ENCODE peak calls at places on chromosomes 4 and X, in ten cellular contexts. I, R, Q, J, D, H, X, W, P and B are unnamed samples.

GRCh38 chrX:152306331-152306730 is 144.8 kb downstream of the GABRA3 start:
- DNase-seq in I (no peak), R (no peak), Q (no peak), J (no peak), D (no peak), H (no peak), X (no peak), W (no peak), P (no peak), B (no peak)

GRCh38 chr4:165355900-165356300 is 22.9 kb upstream of the CPE start:
- DNase-seq in I (peak), R (peak), Q (peak), J (peak), D (no peak), H (peak), X (peak), W (peak), P (peak), B (no peak)

GRCh38 chr4:94516999-94517398 is 65.3 kb downstream of the PDLIM5 start:
- DNase-seq in I (no peak), R (peak), Q (no peak), J (no peak), D (no peak), H (peak), X (no peak), W (no peak), P (no peak), B (no peak)

GRCh38 chrX:1582686-1583437 is 8.5 kb upstream of the AKAP17A start:
- DNase-seq in I (no peak), R (no peak), Q (no peak), J (no peak), D (peak), H (peak), X (no peak), W (peak), P (no peak), B (no peak)

GRCh38 chr4:81472249-81473085 is 760 bp upstream of the RASGEF1B start:
- DNase-seq in I (peak), R (no peak), Q (peak), J (peak), D (no peak), H (peak), X (peak), W (peak), P (peak), B (peak)

GRCh38 chrX:154748712-154749339 is 2.1 kb downstream of the GAB3 start:
- DNase-seq in I (peak), R (peak), Q (peak), J (peak), D (peak), H (peak), X (no peak), W (peak), P (peak), B (no peak)

GRCh38 chr4:72119946-72120345 is 88.1 kb downstream of the NPFFR2 start:
- DNase-seq in I (no peak), R (no peak), Q (no peak), J (no peak), D (no peak), H (no peak), X (no peak), W (no peak), P (no peak), B (no peak)

GRCh38 chr4:41751325-41752061 is 3.0 kb upstream of the PHOX2B start:
- DNase-seq in I (no peak), R (no peak), Q (no peak), J (no peak), D (no peak), H (no peak), X (no peak), W (no peak), P (no peak), B (no peak)

GRCh38 chr4:153676984-153677383 is 7.1 kb upstream of the TLR2 start:
- DNase-seq in I (peak), R (peak), Q (no peak), J (no peak), D (no peak), H (peak), X (no peak), W (no peak), P (no peak), B (peak)

GRCh38 chr4:528835-529234 is 29.8 kb downstream of the PIGG start:
- DNase-seq in I (no peak), R (no peak), Q (no peak), J (no peak), D (no peak), H (no peak), X (no peak), W (no peak), P (no peak), B (no peak)

GRCh38 chr4:11232004-11232403 is 196.7 kb downstream of the HS3ST1 start:
- DNase-seq in I (no peak), R (no peak), Q (no peak), J (no peak), D (no peak), H (no peak), X (no peak), W (no peak), P (no peak), B (no peak)

GRCh38 chrX:1466232-1466661 is 13.5 kb upstream of the ASMTL start:
- DNase-seq in I (no peak), R (no peak), Q (peak), J (peak), D (peak), H (no peak), X (no peak), W (no peak), P (peak), B (peak)

GRCh38 chrX:105869676-105870075 is 47.3 kb downstream of the NRK start:
- DNase-seq in I (peak), R (peak), Q (no peak), J (no peak), D (no peak), H (no peak), X (no peak), W (no peak), P (no peak), B (peak)

GRCh38 chrX:120378570-120378969 is 16.7 kb downstream of the ATP1B4 start:
- DNase-seq in I (no peak), R (no peak), Q (no peak), J (no peak), D (no peak), H (no peak), X (no peak), W (no peak), P (no peak), B (no peak)

GRCh38 chrX:120377179-120377578 is 15.3 kb downstream of the ATP1B4 start:
- DNase-seq in I (no peak), R (no peak), Q (no peak), J (no peak), D (no peak), H (no peak), X (no peak), W (no peak), P (no peak), B (no peak)

DNA sequence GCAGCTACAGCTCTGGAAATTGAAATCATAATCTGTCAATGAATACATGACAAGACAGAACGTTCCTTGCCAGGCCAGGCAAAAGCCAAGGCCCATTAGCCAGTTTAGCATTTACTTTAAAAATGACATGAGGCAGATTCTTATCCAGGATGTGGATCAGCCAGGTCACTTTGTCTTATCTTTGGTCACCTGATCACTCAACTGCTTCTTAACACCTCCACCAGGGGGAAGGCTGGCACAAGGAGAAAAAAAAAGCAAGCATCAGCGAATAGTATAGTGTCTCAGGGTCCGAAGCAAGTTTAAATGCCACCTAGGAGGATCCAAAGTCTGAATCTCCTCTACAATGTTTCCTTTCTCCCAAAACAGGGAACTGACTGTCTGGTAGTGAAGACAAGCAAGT is 18.8 kb downstream of the ATP1B4 start:
- DNase-seq in I (peak), R (no peak), Q (peak), J (no peak), D (no peak), H (peak), X (no peak), W (peak), P (no peak), B (no peak)
- TF ChIP-seq CTCF in I (peak), R (peak), Q (peak), J (no peak), D (peak), H (peak), X (no peak), W (peak), P (no peak), B (peak)

GRCh38 chrX:107934262-107934661 is 47.9 kb downstream of the TEX13B start:
- DNase-seq in I (no peak), R (no peak), Q (no peak), J (no peak), D (no peak), H (no peak), X (no peak), W (no peak), P (no peak), B (no peak)

GRCh38 chrX:107940095-107940494 is 42.1 kb downstream of the TEX13B start:
- DNase-seq in I (peak), R (no peak), Q (no peak), J (no peak), D (no peak), H (no peak), X (no peak), W (no peak), P (no peak), B (no peak)

GRCh38 chrX:107935200-107935599 is 47.0 kb downstream of the TEX13B start:
- DNase-seq in I (peak), R (peak), Q (no peak), J (no peak), D (no peak), H (peak), X (peak), W (no peak), P (no peak), B (peak)

GRCh38 chrX:107936434-107936730 is 45.8 kb downstream of the TEX13B start:
- DNase-seq in I (no peak), R (no peak), Q (no peak), J (no peak), D (no peak), H (no peak), X (peak), W (no peak), P (no peak), B (no peak)

GRCh38 chrX:107935664-107936433 is 46.3 kb downstream of the TEX13B start:
- DNase-seq in I (peak), R (no peak), Q (no peak), J (peak), D (no peak), H (peak), X (no peak), W (no peak), P (no peak), B (peak)
- H3K4me3 ChIP-seq in I (peak), R (no peak), Q (no peak), J (no peak), D (no peak), H (peak), X (peak), W (no peak), P (peak), B (peak)

DNA sequence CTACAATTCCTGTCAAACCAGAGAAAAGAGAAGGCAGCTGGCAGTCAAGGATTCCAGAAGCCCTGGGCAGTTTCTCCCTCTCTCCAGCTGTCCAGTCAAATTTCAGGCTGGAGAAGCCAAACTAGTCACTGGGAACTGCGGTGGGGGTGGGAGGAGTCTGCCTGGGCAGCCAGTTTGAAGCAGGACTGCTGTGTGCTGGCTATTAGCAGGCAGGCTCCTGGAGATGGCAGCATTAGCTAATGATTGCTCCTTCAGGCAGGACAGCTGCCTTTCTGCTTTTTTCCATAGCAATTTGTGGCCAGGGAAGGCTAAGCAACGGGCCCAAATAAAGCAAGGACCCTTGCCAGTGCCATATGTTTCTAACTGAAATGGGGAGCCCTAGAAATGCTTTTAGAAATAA is 44.7 kb upstream of the FGF13 start:
- DNase-seq in I (peak), R (no peak), Q (no peak), J (peak), D (no peak), H (peak), X (no peak), W (no peak), P (peak), B (peak)
- TF ChIP-seq CTCF in I (peak), R (no peak), Q (no peak), J (peak), D (no peak), H (no peak), X (no peak), W (no peak), P (peak), B (no peak)

GRCh38 chr4:159248383-159249178 is 145.7 kb downstream of the RAPGEF2 start:
- DNase-seq in I (peak), R (peak), Q (no peak), J (no peak), D (no peak), H (peak), X (no peak), W (no peak), P (peak), B (peak)
- H3K4me3 ChIP-seq in I (peak), R (peak), Q (no peak), J (peak), D (no peak), H (no peak), X (peak), W (no peak), P (peak), B (no peak)

DNA sequence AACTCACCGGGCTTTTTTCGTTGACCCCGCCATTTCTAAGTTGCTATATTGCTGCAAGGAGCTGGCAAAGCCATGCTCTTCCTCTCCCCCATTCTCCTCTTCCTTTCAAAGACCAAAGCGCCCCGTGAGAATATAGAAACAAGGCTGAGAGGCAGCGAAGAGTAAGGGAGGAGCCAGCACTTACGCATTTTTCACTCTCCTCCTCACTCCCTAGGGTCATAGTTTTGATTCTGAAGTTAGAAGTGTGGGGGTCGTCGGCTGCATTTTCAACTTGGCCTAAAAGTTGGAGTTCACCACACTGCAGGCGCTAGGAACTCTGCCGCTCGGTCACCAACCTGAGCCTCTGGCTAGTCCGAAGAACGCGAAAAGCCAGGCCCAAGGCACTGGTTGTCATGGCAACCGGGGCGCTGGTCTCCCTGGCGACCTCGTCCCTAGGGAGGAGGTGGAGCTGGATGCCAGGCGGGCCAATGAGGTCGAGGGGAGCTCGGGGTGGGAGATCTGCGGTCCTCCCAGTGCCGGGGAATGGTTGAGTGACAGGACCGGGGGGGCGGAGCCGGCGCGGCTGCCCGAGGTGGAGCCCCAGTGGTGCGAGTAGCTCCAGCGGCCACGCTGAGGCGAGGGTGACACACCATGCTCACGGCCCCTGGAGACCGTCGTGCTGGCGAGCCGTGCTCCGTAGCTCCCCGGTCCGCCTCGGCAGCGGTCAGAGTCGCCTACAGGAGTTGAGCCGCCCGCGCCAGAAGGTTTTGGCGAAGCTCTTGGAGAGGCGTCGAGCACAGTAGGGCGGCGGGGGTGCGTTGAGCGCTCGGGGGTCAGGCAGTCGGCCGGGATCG is at the start of gene PTPN13:
- DNase-seq in I (peak), R (peak), Q (no peak), J (peak), D (peak), H (peak), X (peak), W (no peak), P (peak), B (peak)
- TF ChIP-seq CTCF in I (no peak), R (peak), Q (no peak), J (no peak), D (no peak), H (no peak), X (peak), W (no peak), P (no peak), B (no peak)

GRCh38 chr4:110516106-110516922 is 40.4 kb downstream of the ENPEP start:
- DNase-seq in I (peak), R (peak), Q (peak), J (peak), D (peak), H (peak), X (peak), W (peak), P (peak), B (peak)
- H3K4me3 ChIP-seq in I (peak), R (peak), Q (peak), J (peak), D (peak), H (peak), X (peak), W (peak), P (peak), B (peak)

GRCh38 chrX:119042040-119042439 is 30.8 kb upstream of the CT47C1 start:
- DNase-seq in I (no peak), R (no peak), Q (no peak), J (no peak), D (no peak), H (no peak), X (no peak), W (no peak), P (no peak), B (no peak)
- TF ChIP-seq CTCF in I (no peak), R (no peak), Q (no peak), J (no peak), D (no peak), H (no peak), X (no peak), W (no peak), P (no peak), B (no peak)

GRCh38 chr4:15400911-15401671 is 26.7 kb upstream of the C1QTNF7 start:
- DNase-seq in I (peak), R (peak), Q (peak), J (peak), D (peak), H (peak), X (peak), W (no peak), P (peak), B (peak)
- H3K4me3 ChIP-seq in I (no peak), R (no peak), Q (peak), J (no peak), D (peak), H (no peak), X (no peak), W (no peak), P (no peak), B (no peak)